ENCODE peak calls at places on chromosome X, in six cellular contexts. One of them, this sample, is unnamed.

GRCh38 chrX:71652405-71652804 is 14.9 kb upstream of the LOC101059915 start:
- DNase-seq in frontal cortex: no peak
- DNase-seq in IMR-90: peak
- DNase-seq in activated CD4-positive, alpha-beta T cell treated with anti-CD3 and anti-CD28 coated beads, Interleukin-2, amount 50 U/mL, for 4 hours: peak
- DNase-seq in brain pericyte: no peak
- DNase-seq in BE2C: peak
- DNase-seq in this sample: peak

GRCh38 chrX:111652719-111653118 is 28.3 kb upstream of the ALG13 start:
- DNase-seq in BE2C: peak
- DNase-seq in brain pericyte: no peak
- DNase-seq in frontal cortex: no peak
- DNase-seq in IMR-90: no peak
- DNase-seq in activated CD4-positive, alpha-beta T cell treated with anti-CD3 and anti-CD28 coated beads, Interleukin-2, amount 50 U/mL, for 4 hours: no peak
- DNase-seq in this sample: no peak

GRCh38 chrX:40845331-40845911 is 110.1 kb upstream of the MED14 start:
- DNase-seq in frontal cortex: no peak
- DNase-seq in IMR-90: peak
- DNase-seq in BE2C: no peak
- DNase-seq in brain pericyte: peak
- DNase-seq in activated CD4-positive, alpha-beta T cell treated with anti-CD3 and anti-CD28 coated beads, Interleukin-2, amount 50 U/mL, for 4 hours: no peak
- DNase-seq in this sample: no peak

GRCh38 chrX:107154787-107155620 is 36.4 kb upstream of the RBM41 start:
- DNase-seq in frontal cortex: no peak
- DNase-seq in activated CD4-positive, alpha-beta T cell treated with anti-CD3 and anti-CD28 coated beads, Interleukin-2, amount 50 U/mL, for 4 hours: peak
- DNase-seq in IMR-90: peak
- DNase-seq in brain pericyte: peak
- DNase-seq in BE2C: no peak
- DNase-seq in this sample: no peak

GRCh38 chrX:114472788-114473187 is 111.1 kb upstream of the HTR2C start:
- DNase-seq in activated CD4-positive, alpha-beta T cell treated with anti-CD3 and anti-CD28 coated beads, Interleukin-2, amount 50 U/mL, for 4 hours: no peak
- DNase-seq in brain pericyte: no peak
- DNase-seq in frontal cortex: no peak
- DNase-seq in BE2C: no peak
- DNase-seq in IMR-90: no peak
- DNase-seq in this sample: no peak

GRCh38 chrX:71871367-71871766 is 39.3 kb upstream of the NHSL2 start:
- DNase-seq in activated CD4-positive, alpha-beta T cell treated with anti-CD3 and anti-CD28 coated beads, Interleukin-2, amount 50 U/mL, for 4 hours: no peak
- DNase-seq in BE2C: no peak
- DNase-seq in IMR-90: peak
- DNase-seq in brain pericyte: no peak
- DNase-seq in frontal cortex: no peak
- DNase-seq in this sample: no peak

GRCh38 chrX:42093756-42094155 is 170.4 kb upstream of the CASK start:
- DNase-seq in brain pericyte: no peak
- DNase-seq in BE2C: no peak
- DNase-seq in IMR-90: peak
- DNase-seq in activated CD4-positive, alpha-beta T cell treated with anti-CD3 and anti-CD28 coated beads, Interleukin-2, amount 50 U/mL, for 4 hours: no peak
- DNase-seq in frontal cortex: no peak
- DNase-seq in this sample: no peak

GRCh38 chrX:27583976-27584375 is 6.2 kb upstream of the DCAF8L2 start:
- DNase-seq in brain pericyte: no peak
- DNase-seq in BE2C: no peak
- DNase-seq in frontal cortex: no peak
- DNase-seq in IMR-90: peak
- DNase-seq in activated CD4-positive, alpha-beta T cell treated with anti-CD3 and anti-CD28 coated beads, Interleukin-2, amount 50 U/mL, for 4 hours: no peak
- DNase-seq in this sample: no peak

GRCh38 chrX:13028871-13029336 is 15.5 kb downstream of the FAM9C start:
- DNase-seq in activated CD4-positive, alpha-beta T cell treated with anti-CD3 and anti-CD28 coated beads, Interleukin-2, amount 50 U/mL, for 4 hours: no peak
- DNase-seq in BE2C: no peak
- DNase-seq in brain pericyte: no peak
- DNase-seq in frontal cortex: no peak
- DNase-seq in IMR-90: no peak
- DNase-seq in this sample: no peak

GRCh38 chrX:7067266-7067665 is 80.2 kb upstream of the STS start:
- DNase-seq in activated CD4-positive, alpha-beta T cell treated with anti-CD3 and anti-CD28 coated beads, Interleukin-2, amount 50 U/mL, for 4 hours: no peak
- DNase-seq in frontal cortex: no peak
- DNase-seq in BE2C: no peak
- DNase-seq in brain pericyte: no peak
- DNase-seq in IMR-90: no peak
- DNase-seq in this sample: no peak

GRCh38 chrX:13090261-13091110 is 46.1 kb upstream of the FAM9C start:
- DNase-seq in activated CD4-positive, alpha-beta T cell treated with anti-CD3 and anti-CD28 coated beads, Interleukin-2, amount 50 U/mL, for 4 hours: no peak
- DNase-seq in brain pericyte: no peak
- DNase-seq in BE2C: no peak
- DNase-seq in frontal cortex: no peak
- DNase-seq in IMR-90: peak
- DNase-seq in this sample: peak

GRCh38 chrX:96140796-96141195 is 543.8 kb upstream of the DIAPH2 start:
- DNase-seq in IMR-90: no peak
- DNase-seq in activated CD4-positive, alpha-beta T cell treated with anti-CD3 and anti-CD28 coated beads, Interleukin-2, amount 50 U/mL, for 4 hours: no peak
- DNase-seq in BE2C: no peak
- DNase-seq in brain pericyte: no peak
- DNase-seq in frontal cortex: no peak
- DNase-seq in this sample: no peak

GRCh38 chrX:38805294-38806053 is 4.2 kb downstream of the MID1IP1 start:
- DNase-seq in IMR-90: peak
- DNase-seq in BE2C: peak
- DNase-seq in activated CD4-positive, alpha-beta T cell treated with anti-CD3 and anti-CD28 coated beads, Interleukin-2, amount 50 U/mL, for 4 hours: peak
- DNase-seq in brain pericyte: no peak
- DNase-seq in frontal cortex: no peak
- DNase-seq in this sample: no peak

GRCh38 chrX:153400146-153401132 is 711 bp downstream of the PNMA6E start:
- DNase-seq in IMR-90: no peak
- DNase-seq in frontal cortex: no peak
- DNase-seq in BE2C: peak
- DNase-seq in activated CD4-positive, alpha-beta T cell treated with anti-CD3 and anti-CD28 coated beads, Interleukin-2, amount 50 U/mL, for 4 hours: peak
- DNase-seq in brain pericyte: no peak
- DNase-seq in this sample: peak

GRCh38 chrX:133580630-133581029 is 165.3 kb upstream of the GPC4 start:
- DNase-seq in IMR-90: no peak
- DNase-seq in BE2C: no peak
- DNase-seq in brain pericyte: no peak
- DNase-seq in frontal cortex: no peak
- DNase-seq in activated CD4-positive, alpha-beta T cell treated with anti-CD3 and anti-CD28 coated beads, Interleukin-2, amount 50 U/mL, for 4 hours: no peak
- DNase-seq in this sample: no peak

GRCh38 chrX:14916017-14916674 is 42.9 kb downstream of the MOSPD2 start:
- DNase-seq in BE2C: peak
- DNase-seq in IMR-90: peak
- DNase-seq in frontal cortex: no peak
- DNase-seq in activated CD4-positive, alpha-beta T cell treated with anti-CD3 and anti-CD28 coated beads, Interleukin-2, amount 50 U/mL, for 4 hours: no peak
- DNase-seq in brain pericyte: no peak
- DNase-seq in this sample: no peak

GRCh38 chrX:105331244-105331643 is 110.8 kb upstream of the TEX13A start:
- DNase-seq in BE2C: no peak
- DNase-seq in frontal cortex: no peak
- DNase-seq in brain pericyte: no peak
- DNase-seq in activated CD4-positive, alpha-beta T cell treated with anti-CD3 and anti-CD28 coated beads, Interleukin-2, amount 50 U/mL, for 4 hours: no peak
- DNase-seq in IMR-90: peak
- DNase-seq in this sample: no peak

GRCh38 chrX:45344597-45344996 is 143.9 kb upstream of the DIPK2B start:
- DNase-seq in frontal cortex: no peak
- DNase-seq in brain pericyte: no peak
- DNase-seq in IMR-90: peak
- DNase-seq in BE2C: no peak
- DNase-seq in activated CD4-positive, alpha-beta T cell treated with anti-CD3 and anti-CD28 coated beads, Interleukin-2, amount 50 U/mL, for 4 hours: no peak
- DNase-seq in this sample: no peak

GRCh38 chrX:34656842-34657780 is at the start of gene TMEM47:
- DNase-seq in brain pericyte: no peak
- DNase-seq in BE2C: peak
- DNase-seq in frontal cortex: peak
- DNase-seq in IMR-90: peak
- DNase-seq in activated CD4-positive, alpha-beta T cell treated with anti-CD3 and anti-CD28 coated beads, Interleukin-2, amount 50 U/mL, for 4 hours: no peak
- DNase-seq in this sample: no peak

GRCh38 chrX:40058719-40059118 is 39.0 kb downstream of the BCOR start:
- DNase-seq in brain pericyte: no peak
- DNase-seq in BE2C: no peak
- DNase-seq in frontal cortex: no peak
- DNase-seq in activated CD4-positive, alpha-beta T cell treated with anti-CD3 and anti-CD28 coated beads, Interleukin-2, amount 50 U/mL, for 4 hours: no peak
- DNase-seq in IMR-90: no peak
- DNase-seq in this sample: no peak

GRCh38 chrX:39814391-39814790 is 283.4 kb downstream of the BCOR start:
- DNase-seq in BE2C: no peak
- DNase-seq in IMR-90: peak
- DNase-seq in activated CD4-positive, alpha-beta T cell treated with anti-CD3 and anti-CD28 coated beads, Interleukin-2, amount 50 U/mL, for 4 hours: peak
- DNase-seq in frontal cortex: no peak
- DNase-seq in brain pericyte: no peak
- DNase-seq in this sample: peak

GRCh38 chrX:145506225-145506624 is 258.9 kb downstream of the SPANXN1 start:
- DNase-seq in BE2C: no peak
- DNase-seq in brain pericyte: no peak
- DNase-seq in IMR-90: no peak
- DNase-seq in activated CD4-positive, alpha-beta T cell treated with anti-CD3 and anti-CD28 coated beads, Interleukin-2, amount 50 U/mL, for 4 hours: no peak
- DNase-seq in frontal cortex: no peak
- DNase-seq in this sample: no peak

GRCh38 chrX:153608821-153609220 is 9.9 kb upstream of the CCNQ start:
- DNase-seq in activated CD4-positive, alpha-beta T cell treated with anti-CD3 and anti-CD28 coated beads, Interleukin-2, amount 50 U/mL, for 4 hours: no peak
- DNase-seq in IMR-90: peak
- DNase-seq in brain pericyte: no peak
- DNase-seq in frontal cortex: no peak
- DNase-seq in BE2C: no peak
- DNase-seq in this sample: no peak

GRCh38 chrX:72029473-72030411 is 102.0 kb downstream of the RTL5 start:
- DNase-seq in activated CD4-positive, alpha-beta T cell treated with anti-CD3 and anti-CD28 coated beads, Interleukin-2, amount 50 U/mL, for 4 hours: no peak
- DNase-seq in BE2C: peak
- DNase-seq in brain pericyte: no peak
- DNase-seq in IMR-90: peak
- DNase-seq in frontal cortex: no peak
- DNase-seq in this sample: no peak

GRCh38 chrX:109684136-109684535 is 48.9 kb downstream of the ACSL4 start:
- DNase-seq in BE2C: no peak
- DNase-seq in frontal cortex: no peak
- DNase-seq in activated CD4-positive, alpha-beta T cell treated with anti-CD3 and anti-CD28 coated beads, Interleukin-2, amount 50 U/mL, for 4 hours: no peak
- DNase-seq in brain pericyte: no peak
- DNase-seq in IMR-90: peak
- DNase-seq in this sample: no peak

GRCh38 chrX:134019567-134020206 is 34.3 kb upstream of the GPC3 start:
- DNase-seq in frontal cortex: no peak
- DNase-seq in BE2C: no peak
- DNase-seq in activated CD4-positive, alpha-beta T cell treated with anti-CD3 and anti-CD28 coated beads, Interleukin-2, amount 50 U/mL, for 4 hours: no peak
- DNase-seq in brain pericyte: no peak
- DNase-seq in IMR-90: no peak
- DNase-seq in this sample: no peak

GRCh38 chrX:72245461-72246089 is 6.7 kb upstream of the ERCC6L start:
- DNase-seq in BE2C: peak
- DNase-seq in brain pericyte: no peak
- DNase-seq in activated CD4-positive, alpha-beta T cell treated with anti-CD3 and anti-CD28 coated beads, Interleukin-2, amount 50 U/mL, for 4 hours: peak
- DNase-seq in IMR-90: peak
- DNase-seq in frontal cortex: peak
- DNase-seq in this sample: no peak

GRCh38 chrX:120242807-120243206 is 7.8 kb upstream of the ZBTB33 start:
- DNase-seq in frontal cortex: no peak
- DNase-seq in activated CD4-positive, alpha-beta T cell treated with anti-CD3 and anti-CD28 coated beads, Interleukin-2, amount 50 U/mL, for 4 hours: no peak
- DNase-seq in IMR-90: no peak
- DNase-seq in BE2C: no peak
- DNase-seq in brain pericyte: no peak
- DNase-seq in this sample: no peak

GRCh38 chrX:154021131-154021611 is 1.5 kb upstream of the IRAK1 start:
- DNase-seq in brain pericyte: no peak
- DNase-seq in BE2C: peak
- DNase-seq in IMR-90: peak
- DNase-seq in frontal cortex: no peak
- DNase-seq in activated CD4-positive, alpha-beta T cell treated with anti-CD3 and anti-CD28 coated beads, Interleukin-2, amount 50 U/mL, for 4 hours: no peak
- DNase-seq in this sample: no peak

GRCh38 chrX:135010921-135011320 is 11.4 kb downstream of the RTL8B start:
- DNase-seq in BE2C: no peak
- DNase-seq in frontal cortex: no peak
- DNase-seq in activated CD4-positive, alpha-beta T cell treated with anti-CD3 and anti-CD28 coated beads, Interleukin-2, amount 50 U/mL, for 4 hours: no peak
- DNase-seq in brain pericyte: no peak
- DNase-seq in IMR-90: no peak
- DNase-seq in this sample: no peak

GRCh38 chrX:40175416-40176255 is 77.9 kb upstream of the BCOR start:
- DNase-seq in brain pericyte: no peak
- DNase-seq in BE2C: peak
- DNase-seq in activated CD4-positive, alpha-beta T cell treated with anti-CD3 and anti-CD28 coated beads, Interleukin-2, amount 50 U/mL, for 4 hours: peak
- DNase-seq in IMR-90: no peak
- DNase-seq in frontal cortex: no peak
- DNase-seq in this sample: peak

GRCh38 chrX:3526084-3526483 is 179.6 kb upstream of the MXRA5 start:
- DNase-seq in IMR-90: peak
- DNase-seq in brain pericyte: no peak
- DNase-seq in frontal cortex: no peak
- DNase-seq in BE2C: no peak
- DNase-seq in activated CD4-positive, alpha-beta T cell treated with anti-CD3 and anti-CD28 coated beads, Interleukin-2, amount 50 U/mL, for 4 hours: no peak
- DNase-seq in this sample: no peak

GRCh38 chrX:118360429-118361125 is 14.7 kb downstream of the WDR44 start:
- DNase-seq in BE2C: no peak
- DNase-seq in frontal cortex: no peak
- DNase-seq in brain pericyte: no peak
- DNase-seq in IMR-90: peak
- DNase-seq in activated CD4-positive, alpha-beta T cell treated with anti-CD3 and anti-CD28 coated beads, Interleukin-2, amount 50 U/mL, for 4 hours: no peak
- DNase-seq in this sample: no peak

GRCh38 chrX:2840961-2841360 is 12.2 kb downstream of the GYG2 start:
- DNase-seq in activated CD4-positive, alpha-beta T cell treated with anti-CD3 and anti-CD28 coated beads, Interleukin-2, amount 50 U/mL, for 4 hours: no peak
- DNase-seq in BE2C: no peak
- DNase-seq in brain pericyte: no peak
- DNase-seq in frontal cortex: no peak
- DNase-seq in IMR-90: no peak
- DNase-seq in this sample: no peak

GRCh38 chrX:95063554-95063953 is 1389.5 kb downstream of the FAM133A start:
- DNase-seq in brain pericyte: no peak
- DNase-seq in BE2C: no peak
- DNase-seq in frontal cortex: no peak
- DNase-seq in IMR-90: peak
- DNase-seq in activated CD4-positive, alpha-beta T cell treated with anti-CD3 and anti-CD28 coated beads, Interleukin-2, amount 50 U/mL, for 4 hours: no peak
- DNase-seq in this sample: no peak